ENCODE peak calls at places on chromosomes 13 and 19, in four cellular contexts. One of them, this sample, is unnamed.

GRCh38 chr19:10936661-10937084 is 8.1 kb downstream of the TIMM29 start:
- DNase-seq in astrocyte of the cerebellum: peak; percentile 72
- DNase-seq in cardiac muscle cell: peak; percentile 92
- DNase-seq in prostate gland: peak; percentile 64
- DNase-seq in this sample: peak; percentile 80

GRCh38 chr19:20968092-20968491 is 45.0 kb downstream of the ZNF85 start:
- DNase-seq in astrocyte of the cerebellum: no peak
- DNase-seq in cardiac muscle cell: no peak
- DNase-seq in prostate gland: no peak
- DNase-seq in this sample: no peak

GRCh38 chr13:40376296-40376849 is 290.1 kb downstream of the FOXO1 start:
- DNase-seq in astrocyte of the cerebellum: no peak
- DNase-seq in cardiac muscle cell: no peak
- DNase-seq in prostate gland: no peak
- DNase-seq in this sample: no peak

GRCh38 chr13:113349050-113349449 is 14.9 kb downstream of the GRTP1 start:
- DNase-seq in astrocyte of the cerebellum: no peak
- DNase-seq in cardiac muscle cell: no peak
- DNase-seq in prostate gland: no peak
- DNase-seq in this sample: no peak

GRCh38 chr19:10290439-10290875 is 705 bp downstream of the ICAM5 start:
- DNase-seq in astrocyte of the cerebellum: no peak
- DNase-seq in cardiac muscle cell: peak; percentile 32
- DNase-seq in prostate gland: no peak
- DNase-seq in this sample: no peak

GRCh38 chr19:19276386-19276785 is 3.3 kb upstream of the TM6SF2 start:
- DNase-seq in astrocyte of the cerebellum: no peak
- DNase-seq in cardiac muscle cell: no peak
- DNase-seq in prostate gland: no peak
- DNase-seq in this sample: peak; percentile 52

GRCh38 chr19:28793391-28794168 is 419.4 kb downstream of the UQCRFS1 start:
- DNase-seq in astrocyte of the cerebellum: no peak
- DNase-seq in cardiac muscle cell: peak; percentile 39
- DNase-seq in prostate gland: no peak
- DNase-seq in this sample: no peak

GRCh38 chr19:35566738-35567137 is 3.3 kb upstream of the ATP4A start:
- DNase-seq in astrocyte of the cerebellum: no peak
- DNase-seq in cardiac muscle cell: no peak
- DNase-seq in prostate gland: no peak
- DNase-seq in this sample: no peak

GRCh38 chr13:105410602-105411001 is 1124.9 kb downstream of the EFNB2 start:
- DNase-seq in astrocyte of the cerebellum: no peak
- DNase-seq in cardiac muscle cell: peak; percentile 46
- DNase-seq in prostate gland: peak; percentile 18
- DNase-seq in this sample: peak; percentile 52

GRCh38 chr13:24709186-24709913 is 29.1 kb downstream of the ATP12A start:
- DNase-seq in astrocyte of the cerebellum: no peak
- DNase-seq in cardiac muscle cell: no peak
- DNase-seq in prostate gland: no peak
- DNase-seq in this sample: no peak

GRCh38 chr13:74586839-74587238 is 452.6 kb upstream of the KLF12 start:
- DNase-seq in astrocyte of the cerebellum: no peak
- DNase-seq in cardiac muscle cell: no peak
- DNase-seq in prostate gland: no peak
- DNase-seq in this sample: no peak

GRCh38 chr13:73880365-73880764 is 253.8 kb downstream of the KLF12 start:
- DNase-seq in astrocyte of the cerebellum: peak; percentile 38
- DNase-seq in cardiac muscle cell: no peak
- DNase-seq in prostate gland: no peak
- DNase-seq in this sample: peak; percentile 2

GRCh38 chr19:52637718-52638585 is at the start of gene ZNF83:
- DNase-seq in astrocyte of the cerebellum: peak; percentile 89
- DNase-seq in cardiac muscle cell: peak; percentile 98
- DNase-seq in prostate gland: peak; percentile 98
- DNase-seq in this sample: peak; percentile 92

GRCh38 chr13:99363391-99363790 is 56.2 kb upstream of the GPR183 start:
- DNase-seq in astrocyte of the cerebellum: no peak
- DNase-seq in cardiac muscle cell: no peak
- DNase-seq in prostate gland: no peak
- DNase-seq in this sample: no peak

GRCh38 chr19:39430675-39431593 is 4.8 kb downstream of the RPS16 start:
- DNase-seq in astrocyte of the cerebellum: peak; percentile 98
- DNase-seq in cardiac muscle cell: no peak
- DNase-seq in prostate gland: no peak
- DNase-seq in this sample: peak; percentile 19

GRCh38 chr19:10991076-10991475 is 30.2 kb downstream of the SMARCA4 start:
- DNase-seq in astrocyte of the cerebellum: no peak
- DNase-seq in cardiac muscle cell: no peak
- DNase-seq in prostate gland: no peak
- DNase-seq in this sample: no peak

GRCh38 chr19:10987621-10988297 is 26.9 kb downstream of the SMARCA4 start:
- DNase-seq in astrocyte of the cerebellum: no peak
- DNase-seq in cardiac muscle cell: no peak
- DNase-seq in prostate gland: no peak
- DNase-seq in this sample: no peak

GRCh38 chr19:17329061-17329767 is 5.4 kb downstream of the ANO8 start:
- DNase-seq in astrocyte of the cerebellum: no peak
- DNase-seq in cardiac muscle cell: no peak
- DNase-seq in prostate gland: no peak
- DNase-seq in this sample: no peak

GRCh38 chr13:51342706-51343105 is 3.2 kb downstream of the SERPINE3 start:
- DNase-seq in astrocyte of the cerebellum: no peak
- DNase-seq in cardiac muscle cell: no peak
- DNase-seq in prostate gland: no peak
- DNase-seq in this sample: peak; percentile 76

GRCh38 chr13:95463516-95463915 is 89.0 kb upstream of the CLDN10 start:
- DNase-seq in astrocyte of the cerebellum: no peak
- DNase-seq in cardiac muscle cell: no peak
- DNase-seq in prostate gland: no peak
- DNase-seq in this sample: no peak

GRCh38 chr19:34838248-34838647 is 65.2 kb upstream of the ZNF599 start:
- DNase-seq in astrocyte of the cerebellum: no peak
- DNase-seq in cardiac muscle cell: peak; percentile 25
- DNase-seq in prostate gland: no peak
- DNase-seq in this sample: no peak

GRCh38 chr13:114134944-114135610 is 2.7 kb upstream of the RASA3 start:
- DNase-seq in astrocyte of the cerebellum: no peak
- DNase-seq in cardiac muscle cell: no peak
- DNase-seq in prostate gland: no peak
- DNase-seq in this sample: no peak

GRCh38 chr19:14378890-14379289 is 2.4 kb upstream of the ADGRE5 start:
- DNase-seq in astrocyte of the cerebellum: no peak
- DNase-seq in cardiac muscle cell: no peak
- DNase-seq in prostate gland: no peak
- DNase-seq in this sample: no peak

GRCh38 chr19:14381689-14382474 is 638 bp downstream of the ADGRE5 start:
- DNase-seq in astrocyte of the cerebellum: no peak
- DNase-seq in cardiac muscle cell: no peak
- DNase-seq in prostate gland: no peak
- DNase-seq in this sample: peak; percentile 69

GRCh38 chr19:14383898-14384669 is 2.8 kb downstream of the ADGRE5 start:
- DNase-seq in astrocyte of the cerebellum: no peak
- DNase-seq in cardiac muscle cell: no peak
- DNase-seq in prostate gland: no peak
- DNase-seq in this sample: peak; percentile 57

GRCh38 chr19:14385492-14385891 is 4.2 kb downstream of the ADGRE5 start:
- DNase-seq in astrocyte of the cerebellum: no peak
- DNase-seq in cardiac muscle cell: no peak
- DNase-seq in prostate gland: no peak
- DNase-seq in this sample: no peak

GRCh38 chr19:14383556-14383897 is 2.3 kb downstream of the ADGRE5 start:
- DNase-seq in astrocyte of the cerebellum: no peak
- DNase-seq in cardiac muscle cell: no peak
- DNase-seq in prostate gland: no peak
- DNase-seq in this sample: peak; percentile 65
- H3K4me3 ChIP-seq in astrocyte of the cerebellum: no peak overlapping the region
- H3K4me3 ChIP-seq in cardiac muscle cell: no peak overlapping the region
- H3K4me3 ChIP-seq in prostate gland: no peak overlapping the region
- H3K4me3 ChIP-seq in this sample: peak overlapping the region; percentile 46

DNA sequence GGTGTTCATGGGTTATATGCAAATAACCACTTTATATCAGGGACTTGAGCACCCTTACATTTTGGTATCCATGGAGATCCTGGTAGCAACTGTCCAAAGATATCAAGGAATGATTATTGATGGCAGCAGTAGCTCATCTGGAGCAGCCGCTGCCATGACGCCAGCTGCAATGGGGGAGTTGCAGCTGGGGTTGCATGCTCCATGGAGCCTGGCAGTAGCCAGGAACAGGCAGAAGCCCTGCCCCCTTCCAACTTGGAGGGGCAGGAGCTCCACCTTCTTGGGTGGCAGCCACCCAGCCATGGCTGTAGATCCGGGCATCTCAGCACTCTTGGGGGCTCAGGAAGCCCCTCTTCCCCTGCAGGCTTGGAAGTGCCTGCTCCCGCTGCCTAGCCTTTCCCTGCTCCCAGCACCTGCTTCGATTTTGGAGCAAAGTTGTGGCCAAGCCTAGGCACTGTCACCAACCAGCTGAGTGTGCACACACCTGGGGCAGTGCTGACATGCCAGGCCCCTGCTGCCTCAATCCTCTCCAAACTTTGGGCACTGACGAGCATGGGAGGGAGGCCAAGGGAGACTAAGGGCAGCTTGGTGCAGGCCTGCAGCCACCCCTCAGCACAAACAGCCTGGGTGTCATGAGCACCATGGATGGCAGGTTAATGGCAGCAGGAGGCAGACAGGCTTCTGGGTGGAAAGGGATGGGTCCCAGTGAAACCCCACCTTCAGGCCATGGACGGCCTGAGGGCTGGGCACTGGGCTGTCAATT is 235.6 kb upstream of the CSNK1A1L start:
- DNase-seq in astrocyte of the cerebellum: no peak
- DNase-seq in cardiac muscle cell: no peak
- DNase-seq in prostate gland: no peak
- DNase-seq in this sample: no peak
- TF ChIP-seq CTCF in astrocyte of the cerebellum: no peak
- TF ChIP-seq CTCF in cardiac muscle cell: no peak
- TF ChIP-seq CTCF in prostate gland: no peak
- TF ChIP-seq CTCF in this sample: no peak

DNA sequence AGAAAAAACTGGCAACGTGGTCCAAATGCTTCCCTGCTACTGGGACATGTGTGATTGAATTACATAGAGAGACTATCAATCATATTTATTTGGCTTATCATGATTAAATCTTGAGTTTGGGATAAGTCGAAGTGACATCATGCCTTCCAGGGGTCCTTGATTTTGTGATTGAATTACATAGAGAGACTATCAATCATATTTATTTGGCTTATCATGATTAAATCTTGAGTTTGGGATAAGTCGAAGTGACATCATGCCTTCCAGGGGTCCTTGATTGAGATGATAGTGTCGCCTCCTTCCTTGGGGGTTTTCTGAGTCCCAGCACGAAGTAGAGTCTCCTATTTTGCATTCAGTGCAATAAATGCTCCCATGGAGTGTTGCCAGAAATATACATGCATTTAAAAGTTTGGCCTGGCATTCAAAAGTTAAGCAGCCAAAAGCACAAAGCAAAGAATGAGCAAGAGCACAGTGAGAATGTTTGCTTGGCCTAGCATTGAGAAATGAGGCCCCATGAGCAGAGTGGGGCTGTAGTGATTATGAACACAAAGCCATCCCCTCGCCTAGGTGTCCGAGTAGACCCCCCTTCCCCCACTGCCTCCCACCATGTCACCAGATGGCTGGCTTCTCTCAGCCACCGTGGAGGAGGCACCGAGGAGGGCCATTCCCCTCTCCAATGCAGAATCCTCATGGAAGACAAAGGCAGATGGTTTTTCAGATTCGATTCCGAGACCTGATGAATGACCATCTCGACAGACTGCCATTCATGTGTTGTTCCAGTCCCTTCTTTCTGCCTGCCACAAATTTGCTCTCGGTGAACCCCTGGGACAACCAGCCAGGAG is 58.7 kb upstream of the UBL3 start:
- DNase-seq in astrocyte of the cerebellum: no peak
- DNase-seq in cardiac muscle cell: no peak
- DNase-seq in prostate gland: no peak
- DNase-seq in this sample: no peak
- H3K4me3 ChIP-seq in astrocyte of the cerebellum: no peak overlapping the region
- H3K4me3 ChIP-seq in cardiac muscle cell: no peak overlapping the region
- H3K4me3 ChIP-seq in prostate gland: no peak overlapping the region
- H3K4me3 ChIP-seq in this sample: no peak overlapping the region

GRCh38 chr19:2063824-2064223 is 12.8 kb upstream of the MKNK2 start:
- DNase-seq in astrocyte of the cerebellum: no peak
- DNase-seq in cardiac muscle cell: no peak
- DNase-seq in prostate gland: no peak
- DNase-seq in this sample: no peak
- TF ChIP-seq CTCF in astrocyte of the cerebellum: no peak
- TF ChIP-seq CTCF in cardiac muscle cell: no peak
- TF ChIP-seq CTCF in prostate gland: no peak
- TF ChIP-seq CTCF in this sample: no peak

DNA sequence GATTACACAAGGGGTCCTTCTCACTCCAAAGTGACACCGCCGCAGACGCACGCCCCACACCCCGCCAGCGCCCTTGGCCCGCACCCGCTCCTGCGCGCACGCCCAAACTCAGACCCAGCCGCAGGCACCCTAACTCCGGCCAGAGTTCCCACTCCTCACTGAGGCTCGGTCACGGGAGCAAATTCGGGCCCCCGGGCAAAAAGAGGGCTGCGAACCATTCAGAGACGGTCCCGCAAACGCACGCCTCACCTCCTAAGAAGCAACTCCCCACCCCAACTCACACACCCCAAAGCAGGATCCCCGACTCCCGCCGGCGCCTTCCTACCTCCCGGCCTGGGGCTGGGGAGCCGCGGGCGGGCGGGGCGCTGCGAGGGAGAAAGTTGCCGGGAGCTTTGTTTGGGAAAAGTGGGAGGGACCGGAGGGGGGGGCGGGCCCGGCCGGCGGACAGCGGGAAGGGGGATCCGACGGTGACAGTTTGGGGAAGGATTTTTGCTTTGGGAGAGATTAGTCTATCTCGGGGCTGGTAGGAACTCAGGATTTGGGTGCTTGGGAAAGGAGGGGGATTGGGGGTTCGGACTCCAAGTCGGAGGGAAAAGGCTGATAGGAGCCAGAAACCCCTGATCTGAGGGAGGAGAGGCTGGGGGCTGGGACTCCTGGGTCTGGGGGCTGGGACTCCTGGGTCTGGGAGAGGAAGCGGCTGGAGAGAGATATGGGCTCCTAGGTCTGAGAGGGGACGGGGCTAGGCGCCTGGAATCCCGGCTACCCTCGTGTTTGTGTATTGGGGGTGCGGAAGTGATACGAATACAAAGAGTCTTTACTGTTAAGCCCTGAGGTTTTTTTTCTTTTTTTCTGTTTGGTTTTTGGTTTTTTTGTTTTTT is at the start of gene TEAD2:
- DNase-seq in astrocyte of the cerebellum: no peak
- DNase-seq in cardiac muscle cell: peak; percentile 83
- DNase-seq in prostate gland: peak; percentile 55
- DNase-seq in this sample: peak; percentile 46
- H3K4me3 ChIP-seq in astrocyte of the cerebellum: peak within 1 kb of the TSS; percentile 94
- H3K4me3 ChIP-seq in cardiac muscle cell: peak within 1 kb of the TSS; percentile 73
- H3K4me3 ChIP-seq in prostate gland: peak within 1 kb of the TSS; percentile 66
- H3K4me3 ChIP-seq in this sample: peak within 1 kb of the TSS; percentile 84

DNA sequence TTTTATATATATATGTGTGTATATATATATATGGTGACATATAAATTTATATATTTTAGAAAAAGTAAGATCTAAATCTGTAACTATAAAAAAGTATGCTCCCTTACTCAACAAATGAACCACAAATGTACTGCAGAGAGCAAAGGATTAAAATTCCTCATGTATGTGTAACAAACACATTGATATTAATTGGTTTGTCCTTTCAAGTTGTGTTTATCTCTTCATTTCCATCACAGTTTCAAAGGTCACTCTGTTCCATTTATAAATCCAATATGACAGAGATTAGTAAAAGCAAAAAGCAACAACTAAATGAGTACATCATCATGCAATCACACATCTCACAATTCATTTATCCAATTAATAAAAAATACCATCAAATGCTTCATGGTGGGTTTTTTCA is 247.9 kb downstream of the DACH1 start:
- DNase-seq in astrocyte of the cerebellum: no peak
- DNase-seq in cardiac muscle cell: no peak
- DNase-seq in prostate gland: no peak
- DNase-seq in this sample: no peak
- TF ChIP-seq CTCF in astrocyte of the cerebellum: no peak
- TF ChIP-seq CTCF in cardiac muscle cell: no peak
- TF ChIP-seq CTCF in prostate gland: no peak
- TF ChIP-seq CTCF in this sample: no peak

This sample was measured in AG10803.